ENCODE peak calls at places on chromosomes 11 and 22, in five cellular contexts. C is GM23338, U is body of pancreas, P is esophagus squamous epithelium, V is GM23248. D is an unnamed sample. For H3K27me3, the result is how much of the 10 kb centered on the place peaks cover.

GRCh38 chr22:30290679-30291333 is 1.5 kb upstream of the CASTOR1 start:
- DNase-seq in C (peak), U (peak), P (no peak), V (peak), D (peak)

GRCh38 chr22:23240639-23241389 is 60.5 kb downstream of the BCR start:
- DNase-seq in C (peak), U (no peak), P (no peak), V (peak), D (no peak)

GRCh38 chr22:45163074-45163416 is 680 bp upstream of the NUP50 start:
- DNase-seq in C (peak), U (peak), P (no peak), V (peak), D (no peak)

GRCh38 chr11:14058061-14058460 is 95.5 kb downstream of the SPON1 start:
- DNase-seq in C (no peak), U (no peak), P (no peak), V (no peak), D (no peak)

GRCh38 chr11:17774232-17775034 is 39.9 kb downstream of the KCNC1 start:
- DNase-seq in C (no peak), U (no peak), P (no peak), V (no peak), D (no peak)

GRCh38 chr11:119284344-119285157 is 32.4 kb downstream of the MCAM start:
- DNase-seq in C (peak), U (no peak), P (no peak), V (peak), D (no peak)

GRCh38 chr11:19253149-19253540 is 12.4 kb upstream of the E2F8 start:
- DNase-seq in C (no peak), U (peak), P (no peak), V (no peak), D (no peak)

GRCh38 chr11:83235825-83236224 is 42.3 kb downstream of the ANKRD42 start:
- DNase-seq in C (no peak), U (no peak), P (no peak), V (no peak), D (no peak)

GRCh38 chr11:134332189-134332631 is 422 bp downstream of the GLB1L2 start:
- DNase-seq in C (peak), U (peak), P (no peak), V (no peak), D (peak)

GRCh38 chr11:31237819-31238771 is 131.4 kb downstream of the DCDC1 start:
- DNase-seq in C (peak), U (no peak), P (no peak), V (peak), D (no peak)

GRCh38 chr22:44399196-44399837 is 86.6 kb upstream of the SHISAL1 start:
- DNase-seq in C (no peak), U (peak), P (no peak), V (no peak), D (no peak)

GRCh38 chr11:45658292-45658991 is 7.0 kb downstream of the CHST1 start:
- DNase-seq in C (peak), U (peak), P (no peak), V (peak), D (no peak)

GRCh38 chr11:2562181-2562581 is 117.4 kb downstream of the KCNQ1 start:
- DNase-seq in C (no peak), U (peak), P (no peak), V (no peak), D (no peak)

GRCh38 chr11:59614277-59615131 is 1.1 kb downstream of the OSBP start:
- DNase-seq in C (no peak), U (no peak), P (no peak), V (peak), D (peak)

GRCh38 chr11:12880327-12880726 is 128.8 kb upstream of the RASSF10 start:
- DNase-seq in C (no peak), U (no peak), P (no peak), V (no peak), D (no peak)

GRCh38 chr11:103994111-103994510 is 42.3 kb upstream of the DDI1 start:
- DNase-seq in C (no peak), U (no peak), P (no peak), V (peak), D (no peak)
- H3K27ac ChIP-seq in C (no peak), U (no peak), P (no peak), V (no peak), D (no peak)

DNA sequence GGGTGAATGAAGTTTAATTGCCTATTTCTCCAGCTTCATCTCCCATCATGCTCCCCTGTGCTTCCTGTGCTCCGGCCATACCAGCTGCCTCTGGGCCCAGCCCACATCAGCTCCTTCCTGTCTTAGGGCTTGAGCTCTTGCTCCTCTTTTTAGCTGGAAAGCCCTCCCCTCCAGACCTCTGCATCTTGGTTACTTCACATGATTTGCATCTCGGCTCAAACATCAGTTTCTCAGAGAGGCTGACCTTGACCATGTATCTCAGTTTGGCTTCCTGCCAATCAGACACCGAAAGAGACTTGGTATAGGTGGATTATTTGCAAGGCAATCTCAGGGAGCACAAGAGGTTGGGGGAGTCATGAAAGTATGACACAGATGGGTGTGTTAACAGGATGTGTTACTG is 73.2 kb upstream of the TIMP3 start:
- DNase-seq in C (no peak), U (no peak), P (no peak), V (no peak), D (no peak)
- H3K27me3 ChIP-seq in C (under half), U (under half), P (under half), V (under half), D (under half)

GRCh38 chr11:61198391-61198790 is 4.9 kb upstream of the PGA3 start:
- DNase-seq in C (no peak), U (peak), P (no peak), V (no peak), D (no peak)
- H3K27ac ChIP-seq in C (no peak), U (no peak), P (no peak), V (no peak), D (no peak)

GRCh38 chr22:33635766-33636165 is 284.5 kb downstream of the LARGE1 start:
- DNase-seq in C (no peak), U (no peak), P (no peak), V (no peak), D (no peak)

GRCh38 chr22:33640900-33641299 is 279.4 kb downstream of the LARGE1 start:
- DNase-seq in C (peak), U (no peak), P (no peak), V (no peak), D (no peak)

GRCh38 chr22:33639588-33640254 is 280.6 kb downstream of the LARGE1 start:
- DNase-seq in C (no peak), U (no peak), P (no peak), V (no peak), D (no peak)
- H3K27me3 ChIP-seq in C (under half), U (under half), P (under half), V (under half), D (under half)

GRCh38 chr11:47071341-47071740 is 105.3 kb downstream of the ARFGAP2 start:
- DNase-seq in C (no peak), U (no peak), P (no peak), V (no peak), D (no peak)

GRCh38 chr11:47070769-47071168 is 105.9 kb downstream of the ARFGAP2 start:
- DNase-seq in C (no peak), U (no peak), P (no peak), V (no peak), D (no peak)

GRCh38 chr11:47067401-47067800 is 109.3 kb downstream of the ARFGAP2 start:
- DNase-seq in C (no peak), U (no peak), P (no peak), V (no peak), D (no peak)

GRCh38 chr11:47071871-47072270 is 104.8 kb downstream of the ARFGAP2 start:
- DNase-seq in C (peak), U (no peak), P (no peak), V (peak), D (no peak)
- H3K27ac ChIP-seq in C (peak), U (no peak), P (no peak), V (no peak), D (no peak)

GRCh38 chr11:61542024-61542461 is 33.5 kb downstream of the LRRC10B start:
- DNase-seq in C (no peak), U (no peak), P (no peak), V (no peak), D (no peak)
- H3K27me3 ChIP-seq in C (under half), U (under half), P (under half), V (under half), D (under half)

GRCh38 chr22:35839811-35840739 is 122.4 kb downstream of the APOL5 start:
- DNase-seq in C (peak), U (peak), P (peak), V (peak), D (peak)

GRCh38 chr22:35835998-35836691 is 118.5 kb downstream of the APOL5 start:
- DNase-seq in C (peak), U (peak), P (no peak), V (peak), D (peak)

GRCh38 chr22:35835267-35835997 is 117.8 kb downstream of the APOL5 start:
- DNase-seq in C (no peak), U (no peak), P (no peak), V (peak), D (no peak)

GRCh38 chr22:35838849-35839646 is 121.4 kb downstream of the APOL5 start:
- DNase-seq in C (peak), U (peak), P (no peak), V (peak), D (peak)

DNA sequence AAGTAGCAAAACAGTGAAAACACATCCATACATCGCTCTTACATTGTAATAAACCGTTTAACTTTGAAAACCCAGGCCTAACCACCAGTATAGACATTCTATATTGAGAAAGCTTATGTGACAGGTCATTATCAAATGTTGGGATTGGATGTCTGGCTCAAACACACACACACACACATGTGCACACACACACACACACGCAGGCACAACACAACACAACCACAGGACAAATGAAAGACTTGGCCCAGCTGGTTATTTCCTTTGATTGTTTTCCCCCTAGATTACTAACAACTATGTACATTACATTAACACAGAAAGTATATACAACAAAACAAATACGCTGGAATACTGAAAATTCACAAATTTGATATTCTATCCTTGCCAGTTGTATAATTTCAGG is 119.7 kb downstream of the APOL5 start:
- DNase-seq in C (no peak), U (no peak), P (no peak), V (no peak), D (no peak)
- H3K27ac ChIP-seq in C (no peak), U (no peak), P (no peak), V (peak), D (peak)

DNA sequence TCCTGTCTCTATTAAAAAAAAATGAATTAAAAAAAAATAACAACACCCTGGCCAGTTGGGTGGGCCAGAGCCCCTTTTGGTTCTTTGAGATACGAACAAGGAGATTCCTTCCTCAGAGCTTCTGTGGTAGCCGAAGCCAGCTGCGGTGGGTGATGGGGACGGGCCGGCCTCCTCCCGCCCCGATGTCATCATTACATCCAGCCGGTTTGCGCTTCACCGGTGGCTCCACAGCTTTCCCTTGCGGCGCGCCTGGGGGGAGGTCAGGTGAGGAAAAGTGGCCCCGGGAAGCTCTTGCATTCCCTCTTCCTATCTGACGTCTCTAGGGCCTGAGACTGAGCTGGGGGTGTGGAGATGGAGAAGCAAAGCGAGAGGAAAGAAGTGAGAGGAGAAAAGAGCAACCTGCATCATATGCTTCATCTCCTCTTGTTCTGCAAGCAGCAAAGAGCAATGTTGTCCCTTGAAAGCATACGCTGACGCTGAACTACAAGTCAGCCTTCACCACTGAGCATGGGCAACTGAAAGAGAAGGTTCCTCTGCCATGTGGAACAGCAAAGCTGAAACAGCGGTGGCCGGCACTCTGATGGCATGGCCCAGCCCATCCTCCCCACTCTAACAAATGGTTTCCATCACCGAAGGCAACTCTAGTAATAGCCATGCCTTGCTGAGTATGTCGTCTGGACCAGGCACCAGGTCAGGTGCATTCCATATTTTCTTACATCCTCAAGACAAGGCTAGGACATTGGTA is 6.0 kb downstream of the ADAMTS8 start:
- DNase-seq in C (no peak), U (no peak), P (no peak), V (no peak), D (no peak)
- H3K27me3 ChIP-seq in C (under half), U (under half), P (under half), V (under half), D (under half)

GRCh38 chr11:64121637-64122410 is 44.1 kb downstream of the MACROD1 start:
- DNase-seq in C (no peak), U (no peak), P (no peak), V (peak), D (no peak)
- H3K27ac ChIP-seq in C (peak), U (no peak), P (no peak), V (no peak), D (peak)

DNA sequence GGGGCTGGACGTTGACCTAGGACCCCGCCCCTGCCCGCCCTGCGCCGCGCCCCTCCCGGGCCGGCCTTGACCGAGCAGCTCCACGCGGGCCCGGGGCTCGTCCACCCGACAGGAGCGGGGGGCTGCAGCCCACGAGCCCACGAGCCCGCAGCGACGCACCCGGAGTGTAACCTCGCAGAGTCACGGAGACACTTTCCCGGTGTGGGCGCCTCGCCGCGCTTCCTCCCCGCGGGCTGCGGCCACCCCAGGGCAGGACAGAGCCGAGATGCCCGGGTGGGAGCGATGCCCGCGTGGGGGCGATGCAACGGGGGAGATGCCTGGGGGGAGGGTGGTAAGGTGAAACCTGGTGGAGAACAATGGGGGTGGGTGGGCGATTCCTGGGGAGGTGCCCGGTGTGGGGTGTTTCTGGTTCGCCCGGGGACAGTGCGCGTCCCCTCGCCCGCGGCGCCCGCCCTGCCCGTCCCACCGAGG is 4.9 kb upstream of the ZBED4 start:
- DNase-seq in C (no peak), U (no peak), P (no peak), V (no peak), D (no peak)
- H3K27me3 ChIP-seq in C (half or more), U (under half), P (under half), V (under half), D (under half)